ENCODE peak calls at places on chromosome 21, in eight cellular contexts. C, J, P, T, K, H, U and L are unnamed samples.

GRCh38 chr21:46066843-46067331 is 31.0 kb upstream of the COL6A2 start:
- DNase-seq in P (no peak), J (peak; percentile 61), U (no peak), H (no peak), T (no peak), C (no peak), K (peak; percentile 56), L (peak; percentile 41)

GRCh38 chr21:44985441-44986401 is 45.9 kb downstream of the SLX9 start:
- DNase-seq in P (no peak), C (no peak), U (no peak), T (no peak), H (no peak), J (peak; percentile 12), K (no peak), L (no peak)

GRCh38 chr21:20527691-20528090 is 470.5 kb upstream of the NCAM2 start:
- DNase-seq in K (no peak), C (no peak), P (no peak), T (no peak), J (no peak), H (no peak), U (no peak), L (no peak)

GRCh38 chr21:44271558-44271957 is 9.9 kb upstream of the DNMT3L start:
- DNase-seq in U (no peak), C (no peak), P (no peak), T (no peak), J (no peak), K (no peak), H (no peak), L (no peak)

GRCh38 chr21:29825936-29826335 is 113.9 kb downstream of the GRIK1 start:
- DNase-seq in K (no peak), J (no peak), U (no peak), H (no peak), P (no peak), T (no peak), C (no peak), L (no peak)

GRCh38 chr21:16488042-16488441 is 758.3 kb downstream of the USP25 start:
- DNase-seq in T (no peak), J (no peak), U (no peak), P (no peak), C (no peak), K (no peak), H (no peak), L (no peak)

GRCh38 chr21:44874497-44875331 is 1.2 kb upstream of the PTTG1IP start:
- DNase-seq in P (no peak), T (peak; percentile 75), K (no peak), H (peak; percentile 43), U (peak; percentile 62), C (peak; percentile 57), J (peak; percentile 78), L (peak; percentile 70)

GRCh38 chr21:43808367-43808766 is 19.0 kb downstream of the RRP1 start:
- DNase-seq in K (no peak), J (no peak), U (no peak), C (no peak), P (no peak), T (no peak), H (no peak), L (no peak)

GRCh38 chr21:46092811-46093667 is 4.9 kb upstream of the COL6A2 start:
- DNase-seq in K (no peak), C (no peak), P (no peak), H (peak; percentile 12), T (no peak), J (peak; percentile 78), U (no peak), L (no peak)

GRCh38 chr21:17159697-17160096 is 353.1 kb upstream of the CXADR start:
- DNase-seq in H (no peak), T (peak; percentile 17), U (no peak), K (no peak), C (no peak), P (no peak), J (no peak), L (no peak)

GRCh38 chr21:46318464-46318845 is 5.2 kb downstream of the C21orf58 start:
- DNase-seq in K (no peak), H (no peak), P (no peak), U (no peak), C (no peak), J (no peak), T (no peak), L (no peak)

GRCh38 chr21:46119565-46120271 is 21.8 kb downstream of the COL6A2 start:
- DNase-seq in P (no peak), C (peak; percentile 10), U (no peak), K (no peak), J (peak; percentile 13), H (no peak), T (no peak), L (peak; percentile 41)

DNA sequence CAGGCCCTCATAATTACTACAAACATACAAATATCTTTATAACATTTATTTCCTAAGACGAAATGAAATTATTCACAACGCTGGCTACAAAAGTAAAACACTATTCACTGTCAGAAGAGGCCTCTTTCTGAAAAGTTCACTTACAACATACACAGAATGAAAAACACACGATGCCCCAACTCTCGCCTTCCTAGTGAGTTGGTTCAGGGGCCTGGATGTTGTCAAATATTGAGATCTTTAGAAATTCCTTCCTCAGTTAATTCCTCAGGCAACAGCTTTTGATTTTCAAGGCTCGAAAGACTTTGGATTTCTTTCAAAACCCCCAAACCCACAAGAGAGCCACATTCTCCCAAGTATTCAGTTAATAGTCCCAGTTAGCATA is 14.2 kb upstream of the KCNE1 start:
- DNase-seq in U (no peak), T (no peak), K (no peak), C (no peak), J (no peak), P (no peak), H (no peak), L (no peak)
- H3K4me3 ChIP-seq in U (no peak overlapping the region), T (peak overlapping the region; percentile 51), K (peak overlapping the region; percentile 57), C (no peak overlapping the region), J (peak overlapping the region; percentile 43), P (no peak overlapping the region), H (peak overlapping the region; percentile 7), L (peak overlapping the region; percentile 45)

DNA sequence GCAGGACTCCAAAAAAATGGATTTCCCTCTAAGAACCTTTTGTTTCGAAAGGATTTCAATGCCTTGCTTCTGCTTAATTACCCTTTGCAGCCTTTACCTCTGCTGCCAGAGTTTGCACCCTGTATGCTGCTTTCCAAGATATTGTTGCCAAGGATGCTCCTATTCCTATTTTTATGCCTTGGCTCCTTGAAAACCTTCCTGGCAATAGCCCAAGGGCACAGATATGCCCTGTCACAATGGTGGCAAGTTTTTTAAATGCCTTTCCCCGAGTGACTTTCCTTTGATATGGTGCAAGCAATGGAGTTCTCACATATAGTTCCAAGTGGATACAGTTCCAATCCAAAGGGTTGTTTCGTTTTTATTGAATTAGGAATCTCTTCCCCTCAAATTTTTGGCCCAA is 1983.0 kb downstream of the MRPL39 start:
- DNase-seq in C (no peak), U (no peak), K (no peak), H (no peak), T (no peak), P (no peak), J (no peak), L (no peak)
- H3K27ac ChIP-seq in C (no peak overlapping the region), U (no peak overlapping the region), K (no peak overlapping the region), H (no peak overlapping the region), T (no peak overlapping the region), P (no peak overlapping the region), J (no peak overlapping the region), L (no peak overlapping the region)

GRCh38 chr21:35034203-35034926 is 14.7 kb downstream of the RUNX1 start:
- DNase-seq in P (no peak), K (no peak), T (no peak), H (no peak), U (no peak), J (no peak), C (no peak), L (no peak)
- H3K27me3 ChIP-seq in P (no peaks in the 10 kb centered on the region), K (no peaks in the 10 kb centered on the region), T (no peaks in the 10 kb centered on the region), H (no peaks in the 10 kb centered on the region), U (no peaks in the 10 kb centered on the region), J (no peaks in the 10 kb centered on the region), C (no peaks in the 10 kb centered on the region), L (no peaks in the 10 kb centered on the region)

GRCh38 chr21:36656138-36656537 is 42.8 kb upstream of the SIM2 start:
- DNase-seq in T (no peak), J (no peak), H (peak; percentile 50), K (no peak), C (no peak), P (no peak), U (no peak), L (no peak)
- H3K4me3 ChIP-seq in T (no peak overlapping the region), J (no peak overlapping the region), H (no peak overlapping the region), K (no peak overlapping the region), C (no peak overlapping the region), P (no peak overlapping the region), U (no peak overlapping the region), L (no peak overlapping the region)

DNA sequence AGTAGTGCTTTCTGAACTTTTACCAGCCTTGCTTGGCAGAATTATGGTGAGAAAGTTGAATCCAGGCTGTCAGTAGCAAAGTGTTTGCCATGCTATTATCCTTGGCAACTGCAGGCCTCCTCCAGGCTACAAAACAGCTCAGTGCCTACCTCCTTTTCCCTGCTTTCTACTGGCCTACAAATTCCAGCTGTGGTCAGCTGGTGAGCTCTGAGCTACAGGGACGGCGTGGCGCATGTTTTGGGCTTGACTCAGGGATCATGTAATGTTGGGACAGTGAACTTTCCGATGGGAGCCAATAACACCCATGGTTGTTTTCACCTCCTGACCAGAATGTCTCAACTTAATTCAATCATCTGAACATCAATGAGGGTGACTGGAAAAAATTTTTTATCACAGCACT is 456.2 kb upstream of the ADAMTS5 start:
- DNase-seq in P (no peak), C (no peak), U (no peak), K (peak; percentile 95), H (no peak), J (peak; percentile 39), T (no peak), L (peak; percentile 69)
- H3K27ac ChIP-seq in P (no peak overlapping the region), C (peak overlapping the region; percentile 63), U (no peak overlapping the region), K (peak overlapping the region; percentile 8), H (no peak overlapping the region), J (peak overlapping the region; percentile 61), T (no peak overlapping the region), L (peak overlapping the region; percentile 73)

DNA sequence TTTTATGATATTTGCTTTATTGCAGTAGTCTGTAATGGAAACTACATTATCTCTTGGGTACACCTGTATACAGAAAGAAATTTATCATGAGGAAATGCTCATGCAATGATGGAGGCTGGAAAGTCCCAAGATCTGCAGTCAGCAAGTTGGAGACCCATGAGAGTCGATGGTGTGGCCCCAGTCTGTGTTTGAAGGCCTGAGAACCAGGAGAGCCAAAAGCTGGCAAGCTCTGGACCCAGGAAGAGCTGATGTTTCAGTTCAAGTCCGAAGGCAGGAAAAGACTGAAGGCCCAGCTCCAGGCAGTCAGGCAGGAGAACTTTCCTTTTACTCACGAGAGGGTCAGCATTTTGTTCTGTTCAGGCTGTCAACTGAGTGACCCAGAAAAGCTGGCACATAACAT is 42.2 kb downstream of the B3GALT5 start:
- DNase-seq in U (no peak), H (no peak), P (no peak), C (no peak), J (no peak), K (no peak), T (no peak), L (no peak)
- H3K27me3 ChIP-seq in U (no peaks in the 10 kb centered on the region), H (no peaks in the 10 kb centered on the region), P (no peaks in the 10 kb centered on the region), C (no peaks in the 10 kb centered on the region), J (no peaks in the 10 kb centered on the region), K (no peaks in the 10 kb centered on the region), T (no peaks in the 10 kb centered on the region), L (no peaks in the 10 kb centered on the region)

GRCh38 chr21:42218836-42219605 is at the start of gene ABCG1:
- DNase-seq in P (no peak), H (peak; percentile 71), U (peak; percentile 44), T (peak; percentile 35), J (no peak), K (peak; percentile 13), C (peak; percentile 80), L (no peak)
- H3K4me3 ChIP-seq in P (peak within 1 kb of the TSS; percentile 50), H (peak within 1 kb of the TSS; percentile 22), U (peak within 1 kb of the TSS; percentile 91), T (peak within 1 kb of the TSS; percentile 66), J (peak within 1 kb of the TSS; percentile 49), K (peak within 1 kb of the TSS; percentile 43), C (peak within 1 kb of the TSS; percentile 56), L (peak within 1 kb of the TSS; percentile 53)